ENCODE peak calls at places on chromosomes 12 and 14, in five cellular contexts. J is lung; R is spleen; Q is DND-41; I is CD8-positive, alpha-beta T cell. T is an unnamed sample. For H3K27me3, the result is how much of the 10 kb centered on the place peaks cover.

GRCh38 chr14:102450206-102451063 is 59.1 kb downstream of the ANKRD9 start:
- DNase-seq in J (no peak), R (no peak), Q (no peak), I (no peak), T (no peak)

GRCh38 chr12:124577374-124577773 is 10.0 kb upstream of the NCOR2 start:
- DNase-seq in J (no peak), R (no peak), Q (no peak), I (no peak), T (no peak)

GRCh38 chr14:104353221-104353920 is 215.0 kb downstream of the KIF26A start:
- DNase-seq in J (no peak), R (no peak), Q (no peak), I (no peak), T (no peak)

GRCh38 chr14:72636871-72637270 is 257.0 kb downstream of the DPF3 start:
- DNase-seq in J (no peak), R (no peak), Q (no peak), I (no peak), T (no peak)

GRCh38 chr14:106069786-106070185 is 543.4 kb downstream of the TMEM121 start:
- DNase-seq in J (no peak), R (no peak), Q (no peak), I (no peak), T (no peak)

GRCh38 chr14:52342849-52343606 is 28.9 kb downstream of the PTGER2 start:
- DNase-seq in J (no peak), R (no peak), Q (no peak), I (no peak), T (no peak)

GRCh38 chr12:108312885-108313203 is 26.3 kb downstream of the CMKLR1 start:
- DNase-seq in J (no peak), R (no peak), Q (no peak), I (no peak), T (no peak)

GRCh38 chr14:104142136-104143041 is 4.0 kb downstream of the KIF26A start:
- DNase-seq in J (no peak), R (peak), Q (no peak), I (peak), T (no peak)

GRCh38 chr14:88993946-88994345 is 169.5 kb downstream of the TTC8 start:
- DNase-seq in J (no peak), R (no peak), Q (no peak), I (no peak), T (no peak)

GRCh38 chr12:115638753-115639666 is 638.5 kb downstream of the MED13L start:
- DNase-seq in J (no peak), R (no peak), Q (no peak), I (no peak), T (no peak)

GRCh38 chr14:28767851-28768548 is 1.4 kb downstream of the FOXG1 start:
- DNase-seq in J (no peak), R (no peak), Q (no peak), I (no peak), T (no peak)

GRCh38 chr12:57621497-57622292 is 10.5 kb downstream of the ARHGEF25 start:
- DNase-seq in J (peak), R (peak), Q (peak), I (peak), T (no peak)

GRCh38 chr14:90605430-90605829 is 208.6 kb downstream of the CALM1 start:
- DNase-seq in J (no peak), R (no peak), Q (no peak), I (no peak), T (no peak)

GRCh38 chr12:94139816-94140215 is 8.6 kb upstream of the PLXNC1 start:
- DNase-seq in J (no peak), R (no peak), Q (no peak), I (no peak), T (no peak)

GRCh38 chr14:53060046-53060445 is 93.1 kb downstream of the DDHD1 start:
- DNase-seq in J (no peak), R (no peak), Q (no peak), I (no peak), T (no peak)

GRCh38 chr12:15538881-15539280 is 216.6 kb downstream of the PTPRO start:
- DNase-seq in J (no peak), R (no peak), Q (no peak), I (no peak), T (no peak)

GRCh38 chr12:78210494-78210860 is 379.8 kb downstream of the NAV3 start:
- DNase-seq in J (no peak), R (no peak), Q (no peak), I (no peak), T (no peak)

GRCh38 chr14:68327231-68327630 is 465.6 kb downstream of the ZFP36L1 start:
- DNase-seq in J (no peak), R (no peak), Q (no peak), I (no peak), T (no peak)

GRCh38 chr14:59317782-59318505 is 129.5 kb downstream of the DAAM1 start:
- DNase-seq in J (no peak), R (no peak), Q (no peak), I (no peak), T (no peak)

GRCh38 chr12:94204647-94205247 is 56.4 kb downstream of the PLXNC1 start:
- DNase-seq in J (no peak), R (no peak), Q (no peak), I (no peak), T (no peak)

GRCh38 chr12:50718760-50719159 is 45.1 kb upstream of the ATF1 start:
- DNase-seq in J (no peak), R (no peak), Q (no peak), I (no peak), T (no peak)

GRCh38 chr12:110102255-110102654 is 21.9 kb upstream of the IFT81 start:
- DNase-seq in J (no peak), R (no peak), Q (peak), I (peak), T (no peak)

GRCh38 chr12:111310076-111310870 is 58.6 kb downstream of the PHETA1 start:
- DNase-seq in J (no peak), R (no peak), Q (no peak), I (no peak), T (no peak)

GRCh38 chr14:65949711-65950516 is 536.3 kb upstream of the CCDC196 start:
- DNase-seq in J (peak), R (no peak), Q (peak), I (no peak), T (no peak)

GRCh38 chr14:36221097-36221496 is 44.6 kb upstream of the PTCSC3 start:
- DNase-seq in J (no peak), R (no peak), Q (no peak), I (no peak), T (no peak)

GRCh38 chr12:11763760-11764520 is 114.5 kb downstream of the ETV6 start:
- DNase-seq in J (no peak), R (no peak), Q (no peak), I (no peak), T (peak)

GRCh38 chr14:99802301-99803105 is 9.3 kb downstream of the EML1 start:
- DNase-seq in J (no peak), R (no peak), Q (no peak), I (no peak), T (no peak)

GRCh38 chr12:121190523-121191031 is 19.4 kb upstream of the P2RX4 start:
- DNase-seq in J (no peak), R (no peak), Q (no peak), I (no peak), T (peak)

GRCh38 chr12:54991161-54991991 is 6.8 kb upstream of the TESPA1 start:
- DNase-seq in J (no peak), R (no peak), Q (peak), I (peak), T (no peak)

GRCh38 chr12:108570743-108571603 is 8.6 kb downstream of the ISCU start:
- DNase-seq in J (no peak), R (no peak), Q (peak), I (no peak), T (no peak)

GRCh38 chr14:104805326-104805678 is 4.4 kb downstream of the ZBTB42 start:
- DNase-seq in J (peak), R (no peak), Q (no peak), I (no peak), T (peak)

GRCh38 chr14:79809849-79810612 is 401.3 kb downstream of the DIO2 start:
- DNase-seq in J (no peak), R (no peak), Q (peak), I (no peak), T (no peak)

GRCh38 chr12:70736775-70737174 is 99.5 kb upstream of the PTPRB start:
- DNase-seq in J (no peak), R (no peak), Q (no peak), I (no peak), T (no peak)

DNA sequence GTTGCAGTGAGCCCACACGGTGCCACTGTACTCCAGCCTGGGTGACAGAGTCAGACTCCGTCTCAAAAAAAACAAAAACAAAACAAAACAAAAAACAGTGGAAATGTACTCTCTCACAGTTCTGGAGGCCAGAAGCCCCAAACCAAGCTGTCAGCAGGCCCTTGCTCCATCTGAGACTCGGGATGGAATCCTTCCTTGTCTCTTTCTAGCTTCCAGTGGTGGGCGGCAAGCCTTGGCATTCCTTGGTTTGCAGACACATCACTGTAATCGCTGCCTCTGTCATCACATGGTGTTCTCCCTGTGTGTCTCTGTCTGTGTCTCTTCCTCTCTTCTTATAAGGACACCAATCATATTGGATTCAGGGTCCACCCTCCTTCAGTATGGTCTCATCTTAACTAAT is 6.4 kb downstream of the TNS2 start:
- DNase-seq in J (no peak), R (no peak), Q (no peak), I (no peak), T (no peak)
- H3K27me3 ChIP-seq in J (under half), R (under half), Q (under half), I (under half), T (under half)

GRCh38 chr14:55580401-55581010 is 499 bp downstream of the KTN1 start:
- DNase-seq in J (peak), R (peak), Q (peak), I (peak), T (no peak)
- TF ChIP-seq CTCF in J (no peak), R (no peak), Q (no peak), I (no peak), T (no peak)

GRCh38 chr14:61111145-61112130 is 130.4 kb downstream of the SLC38A6 start:
- DNase-seq in J (no peak), R (no peak), Q (no peak), I (no peak), T (no peak)
- H3K27ac ChIP-seq in J (no peak), R (no peak), Q (no peak), I (no peak), T (peak)

GRCh38 chr12:65126482-65126881 is 5.4 kb upstream of the WIF1 start:
- DNase-seq in J (no peak), R (no peak), Q (no peak), I (no peak), T (no peak)
- H3K27me3 ChIP-seq in J (under half), R (half or more), Q (under half), I (under half), T (under half)

GRCh38 chr12:132460571-132460970 is 29.4 kb upstream of the FBRSL1 start:
- DNase-seq in J (no peak), R (no peak), Q (peak), I (no peak), T (no peak)
- TF ChIP-seq CTCF in J (no peak), R (peak), Q (peak), I (no peak), T (peak)

DNA sequence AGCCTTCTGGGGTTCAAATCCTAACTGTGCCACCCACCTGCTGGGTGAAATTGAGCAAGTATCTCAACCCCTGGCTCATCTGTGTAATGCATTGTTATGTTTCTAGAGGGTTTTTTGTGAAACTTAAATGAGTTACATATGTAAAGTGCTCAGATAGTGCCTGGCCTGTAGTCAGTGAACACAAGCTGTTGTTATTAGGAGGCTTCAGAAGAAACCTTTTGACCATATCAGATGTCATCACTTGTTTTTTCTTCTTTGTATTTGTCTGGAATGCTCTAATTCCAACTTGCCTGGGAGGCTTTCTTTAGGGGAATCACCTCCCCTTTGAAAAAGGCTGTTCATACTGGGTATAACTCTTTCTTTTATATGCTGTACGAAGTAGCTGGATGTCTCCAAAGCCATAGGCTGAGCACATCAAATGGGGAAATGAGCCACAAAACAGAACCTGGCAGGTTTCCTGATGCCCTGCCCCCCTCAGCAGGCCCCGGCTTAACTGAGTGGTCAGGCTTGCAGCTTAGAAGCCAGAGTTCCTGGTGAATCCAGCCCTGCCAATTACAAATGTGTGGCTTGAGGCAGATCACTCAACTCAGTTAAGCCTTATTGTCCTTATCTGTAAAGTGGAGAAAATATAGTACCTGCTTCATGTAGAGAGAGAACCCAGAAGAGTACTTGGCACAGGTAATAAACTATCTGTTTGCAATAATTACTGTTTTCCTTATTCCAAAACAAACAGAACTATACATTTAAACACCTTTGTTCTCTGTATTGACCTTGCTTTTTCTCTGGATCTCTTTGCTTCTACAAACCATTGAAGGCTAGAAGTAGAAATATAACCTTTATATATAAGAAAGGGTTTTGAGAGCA is 71.0 kb upstream of the SRSF5 start:
- DNase-seq in J (no peak), R (peak), Q (no peak), I (no peak), T (no peak)
- H3K27ac ChIP-seq in J (peak), R (peak), Q (no peak), I (no peak), T (no peak)

DNA sequence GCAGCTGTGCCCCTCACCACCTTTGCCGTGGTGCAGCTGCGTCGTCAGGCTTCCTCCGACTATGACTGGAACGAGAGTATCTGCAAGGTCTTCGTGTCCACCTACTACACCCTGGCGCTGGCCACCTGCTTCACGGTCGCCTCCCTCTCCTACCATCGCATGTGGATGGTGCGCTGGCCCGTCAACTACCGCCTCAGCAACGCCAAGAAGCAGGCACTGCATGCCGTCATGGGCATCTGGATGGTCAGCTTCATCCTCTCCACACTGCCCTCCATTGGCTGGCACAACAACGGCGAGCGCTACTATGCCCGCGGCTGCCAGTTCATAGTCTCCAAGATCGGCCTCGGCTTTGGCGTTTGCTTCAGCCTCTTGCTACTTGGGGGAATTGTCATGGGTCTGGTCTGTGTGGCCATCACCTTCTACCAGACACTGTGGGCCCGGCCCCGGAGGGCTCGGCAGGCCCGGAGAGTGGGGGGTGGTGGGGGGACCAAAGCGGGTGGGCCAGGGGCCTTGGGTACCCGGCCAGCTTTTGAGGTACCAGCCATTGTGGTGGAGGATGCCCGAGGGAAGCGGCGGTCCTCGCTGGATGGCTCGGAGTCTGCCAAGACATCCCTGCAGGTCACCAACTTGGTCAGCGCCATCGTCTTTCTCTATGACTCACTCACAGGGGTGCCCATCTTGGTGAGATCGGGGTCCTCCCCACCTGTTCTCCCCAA is 2.6 kb downstream of the GPR162 start:
- DNase-seq in J (no peak), R (no peak), Q (no peak), I (no peak), T (no peak)
- H3K27me3 ChIP-seq in J (under half), R (half or more), Q (half or more), I (under half), T (under half)

DNA sequence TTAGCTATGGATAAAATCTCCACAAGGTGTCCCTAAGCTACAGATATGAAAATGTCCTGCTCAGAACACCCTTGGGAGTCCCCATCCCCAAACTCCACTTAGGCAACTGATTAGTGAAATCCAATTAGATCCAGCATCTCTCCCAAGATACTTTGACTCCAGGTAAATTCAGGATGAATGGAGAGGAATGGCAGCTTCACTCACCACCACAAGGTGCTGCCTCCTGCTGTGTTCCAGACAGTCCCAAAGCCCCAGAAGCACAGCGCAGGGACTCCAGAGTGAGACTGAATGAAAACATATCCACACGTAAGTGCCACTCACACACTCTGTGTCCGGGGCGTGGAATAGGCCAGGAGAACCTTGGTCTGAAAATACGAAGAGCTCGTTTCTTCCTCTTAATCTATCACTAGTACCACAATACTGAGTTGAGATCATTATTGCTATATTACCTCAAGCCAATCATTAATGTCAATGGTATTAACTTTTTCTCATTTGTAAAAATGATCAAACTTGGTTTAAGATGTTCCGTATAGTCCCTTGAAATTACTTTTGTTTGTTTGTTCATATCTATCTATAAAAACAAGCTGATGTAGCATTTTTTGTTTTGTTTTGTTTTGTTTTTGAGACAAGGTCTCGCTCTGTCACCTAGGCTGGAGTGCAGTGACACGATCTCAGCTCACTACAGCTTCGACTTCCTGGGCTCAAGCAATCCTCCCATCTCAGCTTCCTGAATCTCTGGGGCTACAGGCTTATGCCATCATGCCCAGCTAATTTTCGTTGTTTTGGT is 70.0 kb upstream of the BICD1 start:
- DNase-seq in J (no peak), R (no peak), Q (no peak), I (no peak), T (no peak)
- TF ChIP-seq CTCF in J (no peak), R (no peak), Q (no peak), I (no peak), T (no peak)

T was measured in AG04450.